ENCODE peak calls at places on chromosomes 16 and 17, in seven cellular contexts. W is stimulated activated CD4-positive, alpha-beta T cell treated with anti-CD3 and anti-CD28 coated beads, Interleukin-4, amount 100 ng/mL, for 24 hours; H is NCI-H748 treated with DMSO at 0.1 percent for 48 hours; Z is fibroblast of pulmonary artery; V is thyroid gland; B is activated CD4-positive, alpha-beta T cell treated with anti-CD3 and anti-CD28 coated beads, Interleukin-2, amount 50 U/mL, for 1 hour; D is lung. E is an unnamed sample.

GRCh38 chr16:87329436-87330256 is 12.5 kb upstream of the C16orf95 start:
- DNase-seq in W (no peak), B (no peak), Z (no peak), D (no peak), H (no peak), V (no peak), E (no peak)

GRCh38 chr17:50173335-50173941 is 7.6 kb downstream of the SGCA start:
- DNase-seq in H (no peak), D (no peak), V (no peak), B (no peak), W (no peak), Z (peak), E (no peak)

GRCh38 chr16:49921791-49922456 is 66.0 kb upstream of the ZNF423 start:
- DNase-seq in Z (peak), V (peak), B (peak), W (peak), H (no peak), D (peak), E (peak)

GRCh38 chr16:79618712-79619050 is 18.1 kb upstream of the MAF start:
- DNase-seq in H (no peak), W (peak), V (no peak), Z (no peak), B (no peak), D (no peak), E (no peak)

GRCh38 chr17:49971848-49972485 is 3.0 kb downstream of the DLX4 start:
- DNase-seq in Z (no peak), V (peak), H (no peak), W (no peak), B (no peak), D (no peak), E (no peak)

GRCh38 chr17:81194941-81195901 is 27.5 kb downstream of the CEP131 start:
- DNase-seq in Z (no peak), W (no peak), B (no peak), H (no peak), D (no peak), V (no peak), E (no peak)

GRCh38 chr17:38439436-38439835 is 11.2 kb downstream of the ARHGAP23 start:
- DNase-seq in V (no peak), Z (no peak), B (no peak), D (no peak), H (no peak), W (no peak), E (peak)

GRCh38 chr16:57531635-57532220 is 4.6 kb downstream of the CCDC102A start:
- DNase-seq in V (no peak), Z (no peak), W (no peak), D (no peak), B (no peak), H (no peak), E (no peak)

GRCh38 chr16:11896776-11897175 is 19.0 kb downstream of the GSPT1 start:
- DNase-seq in B (no peak), V (no peak), D (no peak), H (no peak), W (peak), Z (peak), E (no peak)

GRCh38 chr16:55035037-55035436 is 104.4 kb downstream of the IRX5 start:
- DNase-seq in W (no peak), B (no peak), Z (no peak), V (peak), H (no peak), D (peak), E (no peak)

GRCh38 chr16:55297062-55297909 is 26.7 kb upstream of the IRX6 start:
- DNase-seq in B (no peak), D (no peak), Z (no peak), V (no peak), W (no peak), H (no peak), E (no peak)

GRCh38 chr17:37221865-37222264 is 153.9 kb upstream of the C17orf78 start:
- DNase-seq in B (no peak), V (no peak), Z (no peak), H (no peak), W (no peak), D (no peak), E (peak)

GRCh38 chr17:9465216-9465921 is 110.3 kb downstream of the STX8 start:
- DNase-seq in W (no peak), V (no peak), Z (peak), H (no peak), B (no peak), D (no peak), E (no peak)

GRCh38 chr16:424033-424622 is 1.3 kb upstream of the RAB11FIP3 start:
- DNase-seq in D (peak), H (no peak), W (no peak), Z (peak), B (no peak), V (peak), E (no peak)

GRCh38 chr16:31476305-31477219 is 4.6 kb downstream of the TGFB1I1 start:
- DNase-seq in B (peak), W (peak), V (peak), D (peak), Z (no peak), H (no peak), E (peak)

GRCh38 chr16:84839054-84839453 is 19.3 kb downstream of the CRISPLD2 start:
- DNase-seq in V (peak), B (no peak), H (no peak), Z (peak), D (no peak), W (no peak), E (no peak)

GRCh38 chr16:720507-720989 is 398 bp upstream of the ANTKMT start:
- DNase-seq in B (no peak), H (peak), W (peak), D (no peak), V (peak), Z (peak), E (peak)

GRCh38 chr16:83733301-83733700 is 74.5 kb upstream of the HSBP1 start:
- DNase-seq in H (peak), Z (no peak), V (peak), W (no peak), B (no peak), D (no peak), E (no peak)

GRCh38 chr16:88471575-88471974 is 18.5 kb downstream of the ZFPM1 start:
- DNase-seq in V (no peak), B (no peak), W (no peak), D (no peak), Z (no peak), H (no peak), E (no peak)

GRCh38 chr17:79668344-79669250 is 57.7 kb upstream of the RBFOX3 start:
- DNase-seq in B (no peak), W (no peak), H (no peak), V (no peak), D (no peak), Z (no peak), E (no peak)

GRCh38 chr17:7561589-7562207 is at the start of gene SENP3:
- DNase-seq in Z (peak), W (peak), D (peak), V (peak), H (peak), B (peak), E (peak)

GRCh38 chr17:6639014-6639650 is 1.4 kb downstream of the KIAA0753 start:
- DNase-seq in H (no peak), Z (no peak), V (no peak), B (no peak), W (no peak), D (no peak), E (no peak)

GRCh38 chr17:62627904-62628603 is 584 bp downstream of the MRC2 start:
- DNase-seq in V (peak), W (peak), B (no peak), H (no peak), Z (peak), D (peak), E (peak)

GRCh38 chr17:21842332-21843317 is 150.3 kb downstream of the KCNJ18 start:
- DNase-seq in H (no peak), B (no peak), D (no peak), V (no peak), Z (no peak), W (no peak), E (peak)

GRCh38 chr17:76240461-76241204 is at the start of gene RNF157:
- DNase-seq in H (peak), V (peak), W (peak), D (no peak), B (peak), Z (peak), E (peak)

GRCh38 chr17:71613996-71614395 is 506.8 kb upstream of the SOX9 start:
- DNase-seq in H (peak), W (no peak), B (no peak), V (no peak), Z (no peak), D (no peak), E (no peak)

GRCh38 chr16:7397901-7398300 is 65.3 kb downstream of the RBFOX1 start:
- DNase-seq in H (no peak), W (no peak), B (no peak), V (no peak), Z (peak), D (no peak), E (no peak)

GRCh38 chr17:50203086-50203485 is 1.7 kb upstream of the COL1A1 start:
- DNase-seq in Z (peak), D (no peak), W (no peak), H (no peak), B (no peak), V (no peak), E (no peak)

GRCh38 chr16:49817754-49818507 is 38.0 kb downstream of the ZNF423 start:
- DNase-seq in H (no peak), V (no peak), W (no peak), D (no peak), B (no peak), Z (no peak), E (no peak)

GRCh38 chr16:49672753-49673152 is 183.2 kb downstream of the ZNF423 start:
- DNase-seq in B (no peak), V (no peak), H (no peak), Z (no peak), W (no peak), D (no peak), E (no peak)